ENCODE peak calls at places on chromosomes 3 and 15, in eight cellular contexts. H is A673; I is aorta; Y is mucosa of descending colon; S is H1; J is CD8-positive, alpha-beta T cell; W is heart left ventricle; V is Panc1. Z is an unnamed sample.
A peak's percentile ranks its signal among the peaks of the same experiment; 100 is the strongest.

GRCh38 chr3:191412764-191413163 is 48.2 kb upstream of the PYDC2 start:
- DNase-seq in H (peak; percentile 52), I (no peak), Y (no peak), S (no peak), J (no peak), W (no peak), V (no peak), Z (peak; percentile 78)

GRCh38 chr3:197224034-197224444 is 74.4 kb downstream of the DLG1 start:
- DNase-seq in H (peak; percentile 82), I (no peak), Y (no peak), S (no peak), J (no peak), W (no peak), V (peak; percentile 18), Z (peak; percentile 77)

GRCh38 chr15:78454992-78455391 is 17.0 kb downstream of the IREB2 start:
- DNase-seq in H (no peak), I (no peak), Y (peak; percentile 16), S (no peak), J (no peak), W (no peak), V (no peak), Z (no peak)

GRCh38 chr3:37770938-37771918 is 90.5 kb upstream of the CTDSPL start:
- DNase-seq in H (no peak), I (peak; percentile 56), Y (no peak), S (no peak), J (no peak), W (no peak), V (no peak), Z (no peak)

GRCh38 chr3:141486416-141486734 is 452 bp upstream of the RASA2 start:
- DNase-seq in H (no peak), I (peak; percentile 41), Y (peak; percentile 47), S (no peak), J (no peak), W (no peak), V (no peak), Z (no peak)

GRCh38 chr3:111200027-111200426 is 128.4 kb downstream of the NECTIN3 start:
- DNase-seq in H (no peak), I (no peak), Y (no peak), S (no peak), J (no peak), W (no peak), V (no peak), Z (no peak)

GRCh38 chr15:45169608-45170480 is 17.9 kb downstream of the SHF start:
- DNase-seq in H (no peak), I (no peak), Y (no peak), S (no peak), J (no peak), W (no peak), V (no peak), Z (no peak)

GRCh38 chr3:176814252-176814651 is 383.0 kb downstream of the TBL1XR1 start:
- DNase-seq in H (peak; percentile 77), I (peak; percentile 45), Y (peak; percentile 77), S (peak; percentile 76), J (no peak), W (peak; percentile 57), V (peak; percentile 12), Z (peak; percentile 75)

GRCh38 chr15:38895326-38896282 is 331.0 kb upstream of the RASGRP1 start:
- DNase-seq in H (no peak), I (no peak), Y (no peak), S (no peak), J (no peak), W (no peak), V (no peak), Z (no peak)

GRCh38 chr3:23926736-23927135 is 9.8 kb downstream of the RPL15 start:
- DNase-seq in H (no peak), I (no peak), Y (no peak), S (no peak), J (no peak), W (no peak), V (no peak), Z (no peak)

GRCh38 chr3:183253961-183254815 is 1.1 kb downstream of the B3GNT5 start:
- DNase-seq in H (peak; percentile 49), I (peak; percentile 60), Y (peak; percentile 54), S (no peak), J (no peak), W (peak; percentile 78), V (no peak), Z (peak; percentile 59)

GRCh38 chr3:188955919-188956318 is 215.9 kb upstream of the TPRG1 start:
- DNase-seq in H (no peak), I (no peak), Y (no peak), S (no peak), J (no peak), W (no peak), V (no peak), Z (no peak)

GRCh38 chr3:174710622-174711021 is 148.5 kb upstream of the NAALADL2 start:
- DNase-seq in H (no peak), I (no peak), Y (no peak), S (no peak), J (no peak), W (no peak), V (no peak), Z (no peak)

GRCh38 chr15:70078578-70079417 is 18.9 kb downstream of the TLE3 start:
- DNase-seq in H (no peak), I (no peak), Y (peak; percentile 31), S (no peak), J (no peak), W (peak; percentile 28), V (no peak), Z (no peak)

GRCh38 chr15:70083423-70083822 is 14.3 kb downstream of the TLE3 start:
- DNase-seq in H (peak; percentile 54), I (no peak), Y (no peak), S (no peak), J (no peak), W (no peak), V (no peak), Z (no peak)

GRCh38 chr15:70083946-70084345 is 13.8 kb downstream of the TLE3 start:
- DNase-seq in H (no peak), I (no peak), Y (no peak), S (no peak), J (no peak), W (no peak), V (no peak), Z (no peak)

GRCh38 chr15:70079831-70080230 is 17.9 kb downstream of the TLE3 start:
- DNase-seq in H (no peak), I (no peak), Y (no peak), S (no peak), J (no peak), W (no peak), V (no peak), Z (no peak)

DNA sequence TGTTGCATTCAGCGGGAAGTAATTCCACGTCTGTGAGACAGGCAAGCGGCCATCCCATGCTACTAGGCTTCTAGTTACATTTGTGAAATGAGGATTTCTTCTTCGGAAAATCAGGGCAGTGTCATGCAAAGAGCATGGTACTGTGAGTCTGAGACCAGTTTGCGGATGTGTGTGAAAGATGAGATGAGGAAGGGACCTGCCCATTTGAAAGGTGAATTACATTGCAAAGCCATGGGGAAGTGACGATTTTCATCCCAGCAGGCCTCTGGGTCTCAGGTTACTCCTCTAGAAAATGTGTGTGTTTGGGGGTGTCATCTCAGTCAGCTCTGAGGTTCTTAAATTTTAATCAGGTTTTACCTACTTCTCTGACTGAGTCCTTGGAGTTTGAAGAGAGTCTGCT is 16.1 kb downstream of the TLE3 start:
- DNase-seq in H (no peak), I (no peak), Y (no peak), S (no peak), J (no peak), W (no peak), V (no peak), Z (no peak)
- H3K4me1 ChIP-seq in H (peaks cover 19% of the 10 kb centered on the region), I (no peaks in the 10 kb centered on the region), Y (peaks cover 6% of the 10 kb centered on the region), S (peaks cover 50% of the 10 kb centered on the region), J (peaks cover 32% of the 10 kb centered on the region), W (no peaks in the 10 kb centered on the region), V (peaks cover 9% of the 10 kb centered on the region), Z (peaks cover 13% of the 10 kb centered on the region)

GRCh38 chr3:178833696-178834095 is 237.9 kb downstream of the ZMAT3 start:
- DNase-seq in H (no peak), I (no peak), Y (no peak), S (no peak), J (no peak), W (no peak), V (no peak), Z (no peak)
- H3K4me1 ChIP-seq in H (no peaks in the 10 kb centered on the region), I (no peaks in the 10 kb centered on the region), Y (no peaks in the 10 kb centered on the region), S (no peaks in the 10 kb centered on the region), J (no peaks in the 10 kb centered on the region), W (no peaks in the 10 kb centered on the region), V (no peaks in the 10 kb centered on the region), Z (no peaks in the 10 kb centered on the region)

GRCh38 chr3:73602171-73602570 is 22.6 kb downstream of the PDZRN3 start:
- DNase-seq in H (no peak), I (no peak), Y (no peak), S (no peak), J (no peak), W (no peak), V (no peak), Z (peak; percentile 49)

GRCh38 chr3:73603771-73604171 is 21.0 kb downstream of the PDZRN3 start:
- DNase-seq in H (no peak), I (no peak), Y (no peak), S (no peak), J (no peak), W (no peak), V (no peak), Z (no peak)

GRCh38 chr3:73604491-73604890 is 20.2 kb downstream of the PDZRN3 start:
- DNase-seq in H (no peak), I (no peak), Y (no peak), S (no peak), J (no peak), W (no peak), V (no peak), Z (no peak)

GRCh38 chr3:73605861-73606260 is 18.9 kb downstream of the PDZRN3 start:
- DNase-seq in H (no peak), I (no peak), Y (no peak), S (no peak), J (no peak), W (no peak), V (no peak), Z (no peak)

DNA sequence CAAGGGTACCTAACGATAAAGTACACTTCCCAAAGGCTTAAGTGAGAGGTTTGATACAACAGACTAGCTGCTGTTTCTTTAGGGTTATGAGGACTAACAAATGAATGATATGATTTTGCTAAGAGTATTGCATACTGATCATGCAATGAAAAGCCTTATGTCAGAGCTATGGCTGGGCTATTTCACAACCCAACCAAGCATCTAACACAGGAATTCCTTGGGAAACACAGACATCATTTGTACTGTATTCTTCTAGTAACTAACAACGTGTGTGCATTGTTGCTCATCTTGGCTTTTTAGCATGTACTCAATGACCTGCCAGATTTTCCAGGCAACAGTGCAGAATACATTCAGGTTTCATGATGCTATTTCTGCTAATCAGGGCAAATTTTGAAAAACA is 19.4 kb downstream of the PDZRN3 start:
- DNase-seq in H (no peak), I (no peak), Y (no peak), S (no peak), J (no peak), W (no peak), V (no peak), Z (no peak)
- H3K4me1 ChIP-seq in H (no peaks in the 10 kb centered on the region), I (peaks cover 41% of the 10 kb centered on the region), Y (no peaks in the 10 kb centered on the region), S (peaks cover 6% of the 10 kb centered on the region), J (no peaks in the 10 kb centered on the region), W (no peaks in the 10 kb centered on the region), V (no peaks in the 10 kb centered on the region), Z (peaks cover 15% of the 10 kb centered on the region)

DNA sequence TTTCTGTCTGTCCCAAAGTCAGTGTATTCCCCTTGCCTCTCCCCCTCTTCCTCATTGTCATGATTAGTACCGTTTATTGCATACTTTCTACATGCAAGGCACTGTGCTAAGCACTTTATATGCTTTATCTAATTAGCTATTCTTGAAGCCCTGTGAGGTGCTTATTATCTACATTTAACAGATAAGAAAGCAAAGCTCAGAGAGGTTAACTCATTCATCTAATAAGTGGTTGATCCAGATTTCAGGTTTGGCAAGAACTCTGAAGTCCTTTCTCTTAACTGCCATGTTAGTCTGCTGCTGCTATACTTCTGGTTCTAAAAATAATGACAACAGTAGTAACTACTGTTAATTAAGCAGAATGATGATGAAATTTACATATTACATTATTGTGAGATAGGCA is 13.5 kb downstream of the IQGAP1 start:
- DNase-seq in H (no peak), I (no peak), Y (peak; percentile 1), S (no peak), J (no peak), W (no peak), V (no peak), Z (no peak)
- H3K4me1 ChIP-seq in H (peaks cover 56% of the 10 kb centered on the region), I (peaks cover 17% of the 10 kb centered on the region), Y (peaks cover 70% of the 10 kb centered on the region), S (peaks cover 19% of the 10 kb centered on the region), J (peaks cover 36% of the 10 kb centered on the region), W (peaks cover 7% of the 10 kb centered on the region), V (peaks cover 73% of the 10 kb centered on the region), Z (peaks cover 35% of the 10 kb centered on the region)